ENCODE peak calls at places on chromosomes 16 and 17, in six cellular contexts. K, E, J, G, W and U are unnamed samples.

GRCh38 chr16:87806608-87807546 is 41.1 kb upstream of the KLHDC4 start:
- DNase-seq in K (peak; percentile 42), E (no peak), J (peak; percentile 98), G (peak; percentile 90), W (peak; percentile 27), U (no peak)

GRCh38 chr16:89687092-89687940 is 827 bp downstream of the CDK10 start:
- DNase-seq in K (no peak), E (no peak), J (peak; percentile 45), G (peak; percentile 67), W (no peak), U (peak; percentile 73)

GRCh38 chr16:2115591-2115973 is 20.1 kb downstream of the PKD1 start:
- DNase-seq in K (no peak), E (no peak), J (no peak), G (no peak), W (no peak), U (no peak)

GRCh38 chr17:38885728-38886642 is 16.1 kb downstream of the LASP1 start:
- DNase-seq in K (no peak), E (peak; percentile 71), J (no peak), G (peak; percentile 60), W (no peak), U (no peak)

GRCh38 chr16:28984619-28985135 is at the start of gene LAT:
- DNase-seq in K (peak; percentile 86), E (no peak), J (no peak), G (no peak), W (no peak), U (no peak)

GRCh38 chr16:1141201-1141600 is 11.7 kb upstream of the CACNA1H start:
- DNase-seq in K (no peak), E (no peak), J (no peak), G (no peak), W (no peak), U (no peak)

GRCh38 chr17:9239260-9239820 is 218.0 kb downstream of the NTN1 start:
- DNase-seq in K (peak; percentile 13), E (no peak), J (no peak), G (no peak), W (no peak), U (no peak)

GRCh38 chr17:47663997-47664941 is 14.6 kb downstream of the KPNB1 start:
- DNase-seq in K (peak; percentile 42), E (peak; percentile 77), J (peak; percentile 60), G (peak; percentile 48), W (peak; percentile 40), U (no peak)

GRCh38 chr16:81347425-81347824 is 32.7 kb downstream of the GAN start:
- DNase-seq in K (no peak), E (no peak), J (no peak), G (no peak), W (no peak), U (no peak)

GRCh38 chr17:74603746-74604145 is 11.7 kb upstream of the CD300LD start:
- DNase-seq in K (no peak), E (no peak), J (no peak), G (no peak), W (no peak), U (no peak)

GRCh38 chr16:46830417-46830901 is 521 bp downstream of the C16orf87 start:
- DNase-seq in K (peak; percentile 8), E (peak; percentile 62), J (no peak), G (peak; percentile 20), W (no peak), U (no peak)
- TF ChIP-seq CTCF in K (no peak), E (no peak), J (no peak), G (no peak), W (no peak), U (no peak)

DNA sequence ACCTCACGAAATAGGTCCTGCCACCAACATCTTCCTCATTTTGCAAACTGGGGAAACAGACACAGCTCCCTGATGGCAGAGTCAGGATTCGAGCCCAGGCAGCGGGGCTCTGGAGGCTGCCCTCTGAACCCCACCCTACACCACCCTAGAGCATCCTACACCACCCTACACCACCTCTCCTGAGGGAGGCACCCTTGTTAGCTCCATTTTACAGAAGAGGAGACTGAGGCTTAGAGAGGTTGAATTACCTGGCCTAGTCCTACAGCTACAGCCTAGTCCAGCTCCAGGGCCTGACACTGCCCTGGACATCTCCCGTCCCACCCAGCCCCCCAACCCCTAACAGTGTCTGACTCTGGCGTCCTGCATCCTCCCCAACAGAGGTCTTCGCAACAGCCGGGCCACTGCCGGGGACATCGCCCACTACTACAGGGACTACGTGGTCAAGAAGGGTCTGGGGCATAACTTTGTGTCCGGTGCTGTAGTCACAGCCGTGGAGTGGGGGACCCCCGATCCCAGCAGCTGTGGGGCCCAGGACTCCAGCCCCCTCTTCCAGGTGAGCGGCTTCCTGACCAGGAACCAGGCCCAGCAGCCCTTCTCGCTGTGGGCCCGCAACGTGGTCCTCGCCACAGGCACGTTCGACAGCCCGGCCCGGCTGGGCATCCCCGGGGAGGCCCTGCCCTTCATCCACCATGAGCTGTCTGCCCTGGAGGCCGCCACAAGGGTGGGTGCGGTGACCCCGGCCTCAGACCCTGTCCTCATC is 3.2 kb upstream of the NECAB2 start:
- DNase-seq in K (no peak), E (no peak), J (no peak), G (no peak), W (no peak), U (no peak)
- TF ChIP-seq CTCF in K (no peak), E (no peak), J (no peak), G (no peak), W (no peak), U (no peak)

GRCh38 chr16:54929090-54930033 is 1.3 kb upstream of the IRX5 start:
- DNase-seq in K (peak; percentile 81), E (peak; percentile 100), J (peak; percentile 94), G (peak; percentile 97), W (peak; percentile 100), U (peak; percentile 100)

GRCh38 chr16:54927125-54928015 is 3.3 kb upstream of the IRX5 start:
- DNase-seq in K (no peak), E (peak; percentile 44), J (no peak), G (peak; percentile 6), W (no peak), U (no peak)

GRCh38 chr16:54930034-54930938 is at the start of gene IRX5:
- DNase-seq in K (no peak), E (peak; percentile 97), J (peak; percentile 86), G (peak; percentile 98), W (peak; percentile 94), U (peak; percentile 96)

GRCh38 chr16:54928016-54928356 is 2.7 kb upstream of the IRX5 start:
- DNase-seq in K (no peak), E (peak; percentile 44), J (no peak), G (peak; percentile 34), W (no peak), U (no peak)

DNA sequence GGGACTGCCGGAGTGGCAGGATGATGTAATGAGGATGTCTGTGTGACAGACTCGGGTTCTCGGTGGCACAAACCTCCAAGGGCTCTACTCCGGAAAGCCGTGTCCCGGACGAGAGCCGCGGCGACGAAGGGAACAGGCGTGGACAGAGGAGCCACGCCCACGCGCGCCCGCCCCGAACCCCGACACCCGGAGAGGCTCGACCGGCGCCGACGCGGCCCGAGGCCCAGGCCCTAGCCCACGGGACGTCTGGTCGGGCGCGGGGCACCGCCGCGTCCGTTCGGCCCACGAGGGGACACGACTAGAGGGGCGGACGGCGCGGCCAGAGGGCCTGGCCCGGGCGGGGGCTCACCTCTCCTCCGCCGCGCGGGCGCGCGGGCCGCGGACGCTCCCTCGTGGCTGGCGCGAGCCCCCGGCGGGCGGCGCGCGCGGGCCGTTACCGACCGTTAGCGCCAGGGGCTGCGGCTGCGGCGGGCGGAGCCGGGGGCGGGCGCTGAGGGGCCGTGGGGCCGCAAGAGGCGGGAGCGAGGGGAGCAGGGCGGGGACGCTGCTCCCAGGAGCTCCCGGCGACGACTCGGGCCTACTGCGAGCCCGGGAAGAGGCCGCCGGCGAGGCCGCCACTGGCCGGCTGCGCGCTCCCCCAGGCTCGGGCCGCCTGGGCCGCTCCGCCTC is 2.1 kb upstream of the IRX5 start:
- DNase-seq in K (no peak), E (no peak), J (no peak), G (peak; percentile 33), W (peak; percentile 92), U (peak; percentile 89)
- TF ChIP-seq CTCF in K (no peak), E (no peak), J (no peak), G (no peak), W (no peak), U (no peak)

GRCh38 chr17:83177611-83178532 is 98.5 kb downstream of the METRNL start:
- DNase-seq in K (no peak), E (no peak), J (no peak), G (no peak), W (peak; percentile 9), U (peak; percentile 64)

GRCh38 chr17:83176956-83177583 is 97.7 kb downstream of the METRNL start:
- DNase-seq in K (no peak), E (no peak), J (no peak), G (no peak), W (peak; percentile 7), U (peak; percentile 60)

GRCh38 chr17:83175551-83176271 is 96.3 kb downstream of the METRNL start:
- DNase-seq in K (no peak), E (no peak), J (no peak), G (no peak), W (peak; percentile 6), U (no peak)

GRCh38 chr17:83174859-83175550 is 95.6 kb downstream of the METRNL start:
- DNase-seq in K (no peak), E (no peak), J (no peak), G (no peak), W (no peak), U (peak; percentile 54)

DNA sequence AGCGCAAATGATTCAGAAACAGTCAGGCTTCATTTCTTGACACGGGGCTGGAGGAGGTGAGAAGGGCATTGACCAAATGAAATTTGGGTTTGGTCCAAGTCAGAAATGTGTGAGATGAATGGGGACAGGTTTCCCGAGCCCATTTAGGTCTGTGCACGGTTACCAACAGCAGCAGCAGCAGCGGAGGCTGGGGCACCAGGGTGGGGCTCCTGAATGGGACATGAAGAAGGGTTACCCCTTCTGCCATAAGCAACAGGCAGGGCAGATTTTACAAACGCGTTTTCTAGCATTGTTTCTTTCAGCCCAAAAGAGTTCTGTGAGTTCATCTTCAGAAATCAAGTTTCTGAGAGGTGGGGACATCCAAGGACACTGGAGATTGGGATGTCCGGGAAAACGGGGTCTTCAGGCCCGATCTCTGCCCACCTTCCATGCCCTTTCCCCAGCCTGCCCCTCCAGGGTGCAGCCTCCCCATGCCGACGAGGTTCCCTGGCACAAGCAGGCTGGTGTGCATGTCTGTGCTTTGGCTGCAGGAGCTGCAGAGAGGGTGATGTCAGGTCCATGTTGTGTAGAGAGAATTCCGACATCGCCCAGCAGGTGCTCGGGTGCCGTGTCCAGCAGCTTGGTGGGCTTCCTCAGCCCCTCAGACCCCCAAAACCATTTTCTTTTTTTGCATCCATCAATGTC is 97.0 kb downstream of the METRNL start:
- DNase-seq in K (no peak), E (no peak), J (no peak), G (no peak), W (peak; percentile 9), U (peak; percentile 68)
- TF ChIP-seq CTCF in K (no peak), E (no peak), J (no peak), G (no peak), W (no peak), U (no peak)

GRCh38 chr17:60602385-60602742 is 2.4 kb downstream of the PPM1D start:
- DNase-seq in K (no peak), E (no peak), J (no peak), G (no peak), W (no peak), U (no peak)

GRCh38 chr17:60600490-60601431 is 768 bp downstream of the PPM1D start:
- DNase-seq in K (peak; percentile 42), E (peak; percentile 85), J (peak; percentile 87), G (peak; percentile 78), W (peak; percentile 75), U (peak; percentile 84)

GRCh38 chr17:60599620-60600489 is at the start of gene PPM1D:
- DNase-seq in K (peak; percentile 98), E (peak; percentile 100), J (peak; percentile 91), G (peak; percentile 97), W (peak; percentile 99), U (peak; percentile 99)

GRCh38 chr17:60602871-60603270 is 2.9 kb downstream of the PPM1D start:
- DNase-seq in K (no peak), E (no peak), J (no peak), G (no peak), W (no peak), U (no peak)

GRCh38 chr17:60601443-60602384 is 1.7 kb downstream of the PPM1D start:
- DNase-seq in K (peak; percentile 4), E (peak; percentile 76), J (peak; percentile 67), G (peak; percentile 68), W (no peak), U (no peak)
- TF ChIP-seq CTCF in K (peak; percentile 23), E (no peak), J (no peak), G (no peak), W (peak; percentile 21), U (no peak)